ENCODE peak calls at places on chromosomes 16 and 17, in eight cellular contexts. B, D, T, G, Y, C, H and W are unnamed samples.

GRCh38 chr16:85709766-85710423 is 21.1 kb upstream of the GINS2 start:
- DNase-seq in H (no peak), D (no peak), B (no peak), T (no peak), Y (no peak), C (no peak), G (no peak), W (no peak)

GRCh38 chr17:38464723-38465419 is 36.6 kb downstream of the ARHGAP23 start:
- DNase-seq in H (peak), D (peak), C (peak), Y (no peak), G (peak), T (no peak), B (peak), W (peak)

GRCh38 chr16:3074860-3075545 is 9.6 kb downstream of the IL32 start:
- DNase-seq in Y (peak), C (no peak), H (peak), D (no peak), G (no peak), T (no peak), B (no peak), W (no peak)

GRCh38 chr17:37124825-37125181 is 176.0 kb downstream of the AATF start:
- DNase-seq in H (no peak), B (no peak), G (no peak), C (no peak), T (no peak), Y (no peak), D (no peak), W (no peak)

GRCh38 chr17:28379814-28380571 is 8.5 kb downstream of the SARM1 start:
- DNase-seq in H (no peak), Y (no peak), G (peak), B (peak), T (no peak), D (peak), C (no peak), W (no peak)

GRCh38 chr16:28989363-28989762 is 4.5 kb downstream of the LAT start:
- DNase-seq in C (no peak), Y (no peak), H (no peak), T (no peak), D (no peak), G (no peak), B (no peak), W (no peak)

GRCh38 chr16:71499775-71500364 is 10.7 kb upstream of the ZNF19 start:
- DNase-seq in G (peak), C (no peak), Y (peak), T (peak), H (no peak), B (peak), D (peak), W (peak)

GRCh38 chr17:71494456-71494855 is 626.4 kb upstream of the SOX9 start:
- DNase-seq in Y (no peak), T (no peak), G (no peak), B (peak), C (no peak), H (no peak), D (no peak), W (no peak)

GRCh38 chr17:3927628-3928010 is 11.4 kb upstream of the P2RX1 start:
- DNase-seq in D (no peak), C (no peak), T (peak), B (no peak), H (no peak), Y (no peak), G (no peak), W (no peak)

GRCh38 chr16:22652463-22652845 is 141.8 kb downstream of the NPIPB5 start:
- DNase-seq in H (no peak), Y (no peak), D (no peak), B (no peak), G (no peak), T (no peak), C (no peak), W (no peak)

GRCh38 chr16:1042776-1043349 is 29.7 kb upstream of the SSTR5 start:
- DNase-seq in T (no peak), D (no peak), G (no peak), Y (no peak), B (no peak), C (no peak), H (no peak), W (no peak)

GRCh38 chr17:3683054-3683511 is 12.9 kb downstream of the P2RX5 start:
- DNase-seq in D (no peak), T (peak), Y (peak), C (no peak), B (peak), G (peak), H (no peak), W (peak)

GRCh38 chr16:85624646-85625045 is 11.5 kb downstream of the GSE1 start:
- DNase-seq in B (no peak), H (no peak), T (no peak), G (no peak), D (no peak), Y (no peak), C (no peak), W (no peak)

GRCh38 chr17:60641810-60642220 is 35.8 kb upstream of the BCAS3 start:
- DNase-seq in H (no peak), D (peak), G (peak), C (no peak), B (peak), Y (peak), T (peak), W (peak)

GRCh38 chr16:50251375-50252081 is 14.8 kb upstream of the ADCY7 start:
- DNase-seq in H (no peak), C (no peak), B (peak), T (no peak), G (no peak), Y (no peak), D (no peak), W (no peak)

GRCh38 chr17:13642188-13642587 is 40.5 kb upstream of the HS3ST3A1 start:
- DNase-seq in H (no peak), G (no peak), T (peak), D (no peak), Y (no peak), B (no peak), C (no peak), W (no peak)

GRCh38 chr16:56999409-57000270 is 10.3 kb downstream of the NLRC5 start:
- DNase-seq in C (no peak), Y (no peak), D (no peak), G (no peak), T (no peak), B (no peak), H (no peak), W (no peak)

GRCh38 chr17:48459070-48459469 is 29.1 kb upstream of the SKAP1 start:
- DNase-seq in Y (no peak), B (no peak), C (no peak), H (no peak), D (no peak), G (no peak), T (no peak), W (no peak)

GRCh38 chr17:34305606-34306005 is 13.6 kb upstream of the CCL8 start:
- DNase-seq in G (no peak), C (no peak), D (no peak), T (no peak), H (no peak), B (no peak), Y (no peak), W (no peak)

GRCh38 chr16:440627-441026 is 15.2 kb downstream of the RAB11FIP3 start:
- DNase-seq in C (no peak), D (no peak), H (no peak), B (no peak), T (no peak), G (no peak), Y (no peak), W (no peak)

GRCh38 chr16:19884611-19885455 is at the start of gene GPRC5B:
- DNase-seq in T (peak), C (peak), Y (no peak), B (peak), H (peak), D (no peak), G (peak), W (peak)

GRCh38 chr17:16491703-16492612 is at the start of gene LRRC75A:
- DNase-seq in T (peak), B (peak), C (peak), G (no peak), Y (no peak), D (no peak), H (peak), W (peak)

GRCh38 chr17:38864636-38865398 is 5.0 kb upstream of the LASP1 start:
- DNase-seq in G (peak), B (peak), Y (no peak), D (no peak), T (peak), H (no peak), C (no peak), W (no peak)

GRCh38 chr16:49857423-49858181 is 1.7 kb upstream of the ZNF423 start:
- DNase-seq in G (peak), B (peak), D (no peak), T (peak), Y (no peak), H (peak), C (peak), W (peak)

GRCh38 chr17:27756467-27757371 is 43.6 kb downstream of the NOS2 start:
- DNase-seq in B (peak), C (no peak), Y (peak), H (peak), T (peak), D (peak), G (peak), W (peak)

GRCh38 chr16:84041881-84042280 is 714 bp downstream of the SLC38A8 start:
- DNase-seq in B (no peak), G (no peak), D (no peak), C (no peak), H (no peak), Y (no peak), T (no peak), W (no peak)

GRCh38 chr17:40286473-40286872 is 1.2 kb upstream of the CDC6 start:
- DNase-seq in B (no peak), H (no peak), C (no peak), T (no peak), G (no peak), Y (no peak), D (no peak), W (no peak)

GRCh38 chr17:27939489-27940465 is 46.6 kb upstream of the LYRM9 start:
- DNase-seq in D (no peak), T (no peak), Y (peak), C (no peak), B (no peak), H (no peak), G (no peak), W (no peak)

GRCh38 chr16:88764913-88765349 is 20.1 kb downstream of the PIEZO1 start:
- DNase-seq in C (no peak), D (no peak), B (peak), G (no peak), Y (no peak), H (no peak), T (peak), W (no peak)

GRCh38 chr16:67481561-67482259 is 753 bp upstream of the ATP6V0D1 start:
- DNase-seq in T (no peak), B (no peak), D (no peak), Y (no peak), C (peak), G (no peak), H (peak), W (no peak)
- TF ChIP-seq CTCF in T (no peak), B (no peak), D (no peak), Y (no peak), C (no peak), G (no peak), H (no peak), W (no peak)

GRCh38 chr17:59487161-59487873 is 78.1 kb upstream of the DHX40 start:
- DNase-seq in G (no peak), B (no peak), Y (no peak), T (no peak), D (no peak), C (no peak), H (no peak), W (no peak)
- TF ChIP-seq CTCF in G (no peak), B (no peak), Y (no peak), T (no peak), D (no peak), C (no peak), H (no peak), W (no peak)

DNA sequence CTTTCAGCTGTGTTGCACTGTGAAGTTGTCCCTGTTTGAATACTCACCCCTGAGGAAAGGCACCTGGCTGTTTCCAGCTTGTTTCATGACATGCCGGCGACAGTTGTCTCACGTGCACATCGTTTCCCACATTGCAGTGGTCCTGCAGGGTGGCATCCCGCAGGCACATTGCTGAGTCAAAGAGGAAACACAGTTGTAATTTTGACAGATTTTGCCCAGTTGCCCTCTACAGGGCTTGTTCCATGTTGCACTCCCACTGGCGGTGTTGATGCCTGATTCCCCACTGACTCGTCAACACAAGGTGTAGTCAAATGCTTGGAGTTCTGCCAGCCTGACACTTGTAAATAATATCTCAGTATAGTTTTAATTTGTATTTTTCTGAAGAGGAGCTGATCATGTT is 23.8 kb downstream of the EPN2 start:
- DNase-seq in D (no peak), H (no peak), Y (no peak), B (peak), C (no peak), T (no peak), G (peak), W (no peak)
- TF ChIP-seq CTCF in D (no peak), H (no peak), Y (peak), B (peak), C (peak), T (no peak), G (no peak), W (no peak)

DNA sequence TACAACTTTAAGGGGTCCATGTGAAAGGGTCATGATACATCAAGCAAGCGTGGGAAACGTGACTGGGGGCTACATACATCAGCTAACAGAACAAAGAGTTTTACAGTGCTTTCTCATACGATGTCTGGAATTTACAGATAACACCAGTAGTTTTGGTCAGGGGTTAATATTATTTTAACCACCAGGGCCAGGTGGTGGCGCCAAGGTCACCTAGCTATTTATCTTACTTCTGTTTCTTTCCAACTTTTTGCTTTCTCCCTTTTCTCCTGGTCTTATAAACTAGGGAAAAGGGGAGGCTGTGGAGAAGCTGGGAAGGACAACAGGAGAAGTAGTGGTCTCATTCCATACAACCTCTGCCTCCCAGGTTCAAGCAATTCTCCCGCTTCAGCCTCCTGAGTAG is 37.9 kb downstream of the CLEC3A start:
- DNase-seq in G (no peak), H (no peak), Y (no peak), B (no peak), D (no peak), C (no peak), T (no peak), W (no peak)
- TF ChIP-seq CTCF in G (no peak), H (no peak), Y (no peak), B (no peak), D (no peak), C (no peak), T (no peak), W (no peak)

GRCh38 chr16:67930191-67930590 is 1.5 kb downstream of the CTRL start:
- DNase-seq in T (no peak), Y (no peak), B (no peak), C (no peak), G (no peak), H (no peak), D (no peak), W (no peak)

GRCh38 chr16:67926181-67926742 is 5.4 kb downstream of the CTRL start:
- DNase-seq in Y (no peak), H (no peak), D (no peak), T (no peak), C (no peak), B (peak), G (no peak), W (peak)

GRCh38 chr16:67927131-67927941 is 4.3 kb downstream of the CTRL start:
- DNase-seq in B (no peak), G (no peak), H (no peak), D (no peak), T (no peak), C (no peak), Y (no peak), W (no peak)

GRCh38 chr16:67928561-67929364 is 2.9 kb downstream of the CTRL start:
- DNase-seq in D (no peak), G (peak), B (peak), C (peak), H (peak), T (peak), Y (peak), W (peak)

DNA sequence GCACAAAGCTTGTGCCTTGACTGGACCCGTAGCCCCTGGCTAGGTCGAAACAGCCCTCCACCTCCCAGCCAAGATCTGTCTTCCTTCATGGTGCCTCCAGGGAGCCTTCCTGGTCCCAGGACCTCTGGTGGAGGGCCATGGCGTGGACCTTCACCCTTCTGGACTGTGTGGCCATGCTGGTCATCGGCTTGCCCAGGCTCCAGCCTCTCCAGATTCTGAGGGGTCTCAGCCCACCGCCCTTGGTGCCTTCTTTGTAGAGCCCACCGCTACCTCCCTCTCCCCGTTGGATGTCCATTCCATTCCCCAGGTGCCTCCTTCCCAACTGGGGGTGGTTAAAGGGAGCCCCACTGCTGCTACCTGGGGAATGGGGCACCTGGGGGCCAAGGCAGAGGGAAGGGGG is 3.5 kb downstream of the CTRL start:
- DNase-seq in C (no peak), B (no peak), T (no peak), H (no peak), D (no peak), G (no peak), Y (no peak), W (no peak)
- TF ChIP-seq CTCF in C (no peak), B (no peak), T (no peak), H (no peak), D (no peak), G (no peak), Y (no peak), W (peak)

DNA sequence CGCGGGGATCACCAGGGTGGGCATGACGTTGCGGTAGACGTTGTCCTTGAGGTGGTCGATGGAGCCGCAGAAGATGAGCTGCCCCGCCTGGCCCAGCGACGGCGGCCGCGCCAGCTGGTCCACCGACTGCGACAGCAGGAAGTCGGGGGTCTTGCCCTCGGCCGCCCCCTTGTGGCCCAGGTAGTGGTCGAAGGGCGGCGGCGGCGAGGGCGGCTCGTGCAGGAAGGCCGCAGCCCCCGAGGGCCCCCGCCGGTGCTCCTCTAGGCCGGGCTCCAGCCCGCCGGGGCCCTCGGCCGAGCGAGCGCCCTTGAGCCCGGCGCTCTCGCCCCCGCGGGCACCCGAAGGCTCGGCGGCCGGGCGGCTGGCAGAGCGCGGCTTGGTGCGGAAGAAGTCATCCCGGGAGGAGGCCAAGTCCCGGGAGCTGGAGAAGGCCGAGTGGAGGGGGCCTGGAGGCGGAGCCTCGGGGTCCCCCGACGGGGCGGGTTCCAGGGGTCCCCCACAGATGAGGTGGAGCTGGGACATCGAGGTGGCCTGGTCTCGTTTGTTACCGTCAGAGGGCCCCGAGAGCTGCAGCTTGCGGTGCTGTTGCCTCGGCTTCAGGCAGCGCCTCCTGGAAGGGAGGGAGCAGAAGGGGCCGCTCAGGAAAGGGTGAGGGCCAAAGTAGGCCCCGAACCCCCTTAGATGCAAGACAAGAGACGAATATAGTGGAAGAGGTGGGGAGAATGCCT is 8.9 kb downstream of the FAM171A2 start:
- DNase-seq in Y (no peak), B (no peak), G (no peak), H (peak), C (peak), D (no peak), T (peak), W (peak)
- TF ChIP-seq CTCF in Y (peak), B (no peak), G (peak), H (peak), C (peak), D (peak), T (peak), W (peak)